ENCODE peak calls at places on chromosomes 7 and 10, in four cellular contexts. C is K562, I is GM12878, Z is H1. A is an unnamed sample.

GRCh38 chr10:76035728-76036409 is 604.4 kb downstream of the LRMDA start:
- DNase-seq in C (no peak), I (no peak), Z (no peak), A (no peak)

GRCh38 chr10:97184971-97185325 is 811 bp downstream of the SLIT1 start:
- DNase-seq in C (no peak), I (no peak), Z (no peak), A (no peak)

GRCh38 chr7:29854257-29854938 is 48.1 kb downstream of the WIPF3 start:
- DNase-seq in C (no peak), I (no peak), Z (peak; percentile 23), A (no peak)

GRCh38 chr7:96143495-96144259 is 178.2 kb downstream of the SLC25A13 start:
- DNase-seq in C (no peak), I (no peak), Z (peak; percentile 54), A (no peak)

GRCh38 chr10:11065567-11065966 is 47.9 kb downstream of the CELF2 start:
- DNase-seq in C (no peak), I (no peak), Z (no peak), A (no peak)

GRCh38 chr7:20776214-20776875 is 10.3 kb downstream of the SP8 start:
- DNase-seq in C (no peak), I (no peak), Z (no peak), A (no peak)

GRCh38 chr10:102596506-102596971 is 47.7 kb upstream of the TRIM8 start:
- DNase-seq in C (peak; percentile 58), I (no peak), Z (no peak), A (peak; percentile 57)

GRCh38 chr7:49771427-49772176 is 1.8 kb upstream of the VWC2 start:
- DNase-seq in C (no peak), I (no peak), Z (no peak), A (no peak)

GRCh38 chr10:69179089-69179742 is 818 bp upstream of the SUPV3L1 start:
- DNase-seq in C (peak; percentile 57), I (no peak), Z (no peak), A (no peak)

GRCh38 chr10:103552856-103553742 is 59.6 kb downstream of the NEURL1 start:
- DNase-seq in C (no peak), I (no peak), Z (no peak), A (no peak)

GRCh38 chr7:30841025-30841735 is 70.0 kb downstream of the MINDY4 start:
- DNase-seq in C (peak; percentile 25), I (no peak), Z (no peak), A (no peak)

GRCh38 chr10:93722550-93722949 is 20.2 kb upstream of the FRA10AC1 start:
- DNase-seq in C (no peak), I (no peak), Z (no peak), A (no peak)

GRCh38 chr7:114047889-114048288 is 129.1 kb upstream of the PPP1R3A start:
- DNase-seq in C (no peak), I (no peak), Z (no peak), A (no peak)

GRCh38 chr10:1381339-1381738 is 325.2 kb downstream of the WDR37 start:
- DNase-seq in C (no peak), I (no peak), Z (no peak), A (no peak)

DNA sequence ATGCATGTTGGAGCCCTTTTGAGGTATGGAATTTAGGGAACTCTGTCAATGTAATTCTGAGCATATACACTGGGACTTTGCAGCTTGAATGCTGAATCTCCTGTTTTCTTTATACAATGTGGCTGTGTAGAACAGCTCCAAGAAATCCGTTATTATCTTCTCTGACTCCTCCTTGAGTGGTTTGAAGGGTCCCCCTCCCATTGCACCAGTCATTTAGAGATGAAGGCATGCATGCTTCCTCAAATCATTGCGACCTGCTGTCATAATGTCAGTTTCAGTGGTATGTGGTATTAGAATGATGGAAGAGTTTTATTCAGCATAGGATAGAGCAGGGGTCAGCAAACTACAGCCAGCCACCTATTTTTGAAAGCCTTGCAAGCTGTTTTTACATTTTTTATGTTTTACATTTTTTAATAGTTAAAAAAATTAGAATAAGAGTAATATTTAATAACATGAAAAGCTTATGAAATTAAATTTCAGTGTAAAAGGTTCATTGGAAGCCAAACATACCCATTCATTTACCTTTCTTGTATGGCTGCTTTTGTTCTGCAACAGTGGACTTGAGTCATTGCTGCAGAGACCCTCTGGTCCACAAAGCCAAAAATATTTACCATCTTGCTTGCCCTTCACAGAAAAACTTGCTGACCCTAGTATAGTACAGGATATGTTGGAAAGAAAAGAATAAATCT is 8.1 kb downstream of the STK17A start:
- DNase-seq in C (no peak), I (peak; percentile 87), Z (no peak), A (no peak)
- TF ChIP-seq SIN3A in C (no peak), I (no peak), Z (no peak), A (no peak)

DNA sequence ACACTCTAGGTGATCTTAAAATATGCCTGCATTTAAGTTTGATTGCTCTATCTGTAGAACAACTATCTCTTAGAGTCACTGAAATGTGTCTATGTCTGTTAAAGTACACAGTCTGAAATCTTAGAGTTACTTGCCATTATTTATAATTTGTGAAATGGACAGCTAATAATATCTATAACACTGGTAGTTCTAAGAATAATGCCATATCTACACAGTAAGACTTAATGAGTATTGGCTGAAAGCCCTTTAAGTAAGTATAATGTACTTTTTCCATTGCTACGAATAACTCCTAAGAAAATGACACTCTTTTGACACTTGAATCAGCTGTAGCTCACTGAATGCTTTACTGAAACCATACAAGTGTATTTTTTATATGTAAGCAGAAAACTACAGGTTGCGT is 567.4 kb upstream of the PCDH15 start:
- DNase-seq in C (no peak), I (no peak), Z (no peak), A (no peak)
- TF ChIP-seq EGR1 in C (no peak), I (no peak), Z (no peak), A (no peak)

GRCh38 chr7:81776972-81777371 is 7.1 kb upstream of the HGF start:
- DNase-seq in C (no peak), I (no peak), Z (no peak), A (peak; percentile 8)

GRCh38 chr7:81780914-81781693 is 11.3 kb upstream of the HGF start:
- DNase-seq in C (no peak), I (no peak), Z (no peak), A (no peak)

GRCh38 chr7:81774496-81774895 is 4.6 kb upstream of the HGF start:
- DNase-seq in C (no peak), I (no peak), Z (no peak), A (no peak)

GRCh38 chr7:81775560-81775959 is 5.7 kb upstream of the HGF start:
- DNase-seq in C (no peak), I (no peak), Z (no peak), A (no peak)

GRCh38 chr7:81776159-81776558 is 6.3 kb upstream of the HGF start:
- DNase-seq in C (no peak), I (no peak), Z (no peak), A (no peak)
- TF ChIP-seq SIN3A in C (no peak), I (no peak), Z (no peak), A (no peak)

GRCh38 chr7:142855756-142856564 is 1.1 kb downstream of the EPHB6 start:
- DNase-seq in C (no peak), I (no peak), Z (no peak), A (no peak)

GRCh38 chr7:142855401-142855743 is 496 bp downstream of the EPHB6 start:
- DNase-seq in C (peak; percentile 56), I (no peak), Z (no peak), A (no peak)

GRCh38 chr7:142851269-142851668 is 3.6 kb upstream of the EPHB6 start:
- DNase-seq in C (no peak), I (no peak), Z (no peak), A (no peak)

GRCh38 chr7:142854505-142855400 is at the start of gene EPHB6:
- DNase-seq in C (peak; percentile 98), I (no peak), Z (no peak), A (no peak)

DNA sequence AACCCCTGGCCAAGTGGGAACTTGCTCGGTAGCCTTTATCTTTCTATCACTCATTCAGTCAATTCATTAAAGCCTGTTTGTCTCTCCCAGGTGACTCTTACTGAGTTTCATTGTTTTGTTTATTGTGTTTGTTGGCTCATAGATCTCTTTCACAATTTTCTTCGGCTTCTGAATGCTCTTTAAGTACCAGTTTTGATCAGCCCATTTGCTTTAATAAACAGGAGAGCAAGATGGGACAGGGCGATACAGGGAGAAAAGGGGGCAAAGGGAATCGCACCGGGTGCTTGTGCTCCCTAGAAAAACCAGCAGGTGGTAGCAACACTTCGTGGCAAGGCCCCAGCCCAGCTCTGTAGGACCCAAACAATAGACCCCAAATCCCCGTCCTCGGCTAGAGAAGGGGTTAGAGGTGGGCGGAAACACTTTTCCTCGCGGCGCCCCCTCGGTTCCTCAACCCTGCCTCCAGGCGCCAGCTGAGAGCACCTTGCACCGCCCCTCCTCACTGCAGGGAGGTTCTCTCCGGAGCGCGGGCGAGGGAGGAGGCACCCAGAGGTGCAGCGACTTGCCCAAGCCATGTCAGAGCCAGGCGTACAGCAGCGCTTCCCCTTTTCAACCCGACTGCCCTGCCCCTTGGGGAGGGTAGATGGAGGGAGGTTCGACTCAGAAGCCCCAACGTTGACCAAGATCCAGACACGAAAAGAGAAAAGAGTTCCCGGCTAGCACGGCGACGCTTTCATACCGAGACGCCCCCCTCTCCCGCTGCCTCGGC is 954 bp upstream of the EPHB6 start:
- DNase-seq in C (peak; percentile 77), I (no peak), Z (peak; percentile 49), A (peak; percentile 35)
- TF ChIP-seq EGR1 in C (peak; percentile 35), I (no peak), Z (no peak), A (no peak)

DNA sequence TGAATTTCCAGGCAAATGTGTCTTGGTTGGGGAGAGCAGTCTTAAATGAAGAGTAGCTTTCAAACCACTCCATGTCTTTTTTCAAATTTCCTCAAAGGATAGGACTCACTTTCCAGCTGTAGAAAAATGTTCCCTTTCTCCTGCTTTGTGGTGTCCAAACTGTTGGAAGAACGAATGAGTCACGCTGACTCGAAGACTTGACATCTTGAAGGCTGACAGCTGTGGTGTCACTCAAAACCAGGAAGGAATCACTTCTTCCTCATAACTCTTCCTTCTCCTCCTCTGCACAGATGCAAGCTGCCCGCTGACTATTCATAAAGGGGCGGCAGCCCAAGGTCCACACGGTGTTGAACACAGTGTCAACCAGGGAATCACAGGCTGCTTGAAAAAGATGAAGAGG is 19.2 kb downstream of the PLA2G12B start:
- DNase-seq in C (no peak), I (no peak), Z (no peak), A (peak; percentile 10)
- TF ChIP-seq SIN3A in C (no peak), I (no peak), Z (no peak), A (no peak)

GRCh38 chr7:117871778-117872538 is 1.3 kb downstream of the CTTNBP2 start:
- DNase-seq in C (no peak), I (no peak), Z (no peak), A (no peak)
- TF ChIP-seq EGR1 in C (no peak), I (no peak), Z (no peak), A (no peak)